ENCODE peak calls at places on chromosomes 5 and 9, in four cellular contexts. E, R, I and Y are unnamed samples.

GRCh38 chr9:97572892-97573365 is 60.2 kb downstream of the TSTD2 start:
- DNase-seq in R (no peak), I (no peak), E (no peak), Y (no peak)

GRCh38 chr5:142192296-142192695 is 83.7 kb downstream of the NDFIP1 start:
- DNase-seq in I (no peak), E (no peak), R (no peak), Y (no peak)

GRCh38 chr9:27150758-27151431 is 41.9 kb downstream of the TEK start:
- DNase-seq in R (no peak), E (no peak), I (no peak), Y (no peak)

GRCh38 chr5:38532165-38532669 is 24.2 kb downstream of the LIFR start:
- DNase-seq in I (peak), R (peak), E (no peak), Y (peak)

GRCh38 chr9:132744881-132745761 is 74.9 kb downstream of the GTF3C4 start:
- DNase-seq in I (peak), R (peak), E (no peak), Y (peak)

GRCh38 chr9:92620870-92621269 is 49.1 kb downstream of the IPPK start:
- DNase-seq in E (no peak), I (no peak), R (no peak), Y (peak)

GRCh38 chr5:14937277-14937676 is 65.7 kb upstream of the ANKH start:
- DNase-seq in I (peak), E (no peak), R (no peak), Y (no peak)

GRCh38 chr9:23829580-23830458 is 3.8 kb upstream of the ELAVL2 start:
- DNase-seq in R (no peak), E (no peak), I (peak), Y (peak)